ENCODE peak calls at places on chromosomes 3 and 15, in ten cellular contexts. R is left cardiac atrium; J is HTR-8/SVneo; X is HT-29; Z is aorta; W is AG09309; M is smooth muscle cell of the brain vasculature; F is activated naive CD4-positive, alpha-beta T cell treated with anti-CD3 and anti-CD28 coated beads, Interleukin-2, amount 50 U/mL, for 16 hours; H is naive thymus-derived CD4-positive, alpha-beta T cell; C is nucleus accumbens. B is an unnamed sample.

GRCh38 chr3:71885001-71885400 is 100.1 kb upstream of the PROK2 start:
- DNase-seq in M (no peak), Z (no peak), R (no peak), C (no peak), J (no peak), X (no peak), F (no peak), H (no peak), W (no peak), B (no peak)

GRCh38 chr15:29141908-29142747 is 127.5 kb downstream of the NSMCE3 start:
- DNase-seq in Z (no peak), J (no peak), W (no peak), M (no peak), H (no peak), X (no peak), C (no peak), F (no peak), R (no peak), B (peak; percentile 17)

GRCh38 chr3:58074997-58075396 is 66.8 kb downstream of the FLNB start:
- DNase-seq in Z (no peak), H (no peak), J (no peak), X (no peak), F (peak; percentile 41), R (no peak), C (no peak), W (no peak), M (no peak), B (no peak)

GRCh38 chr15:58115692-58116091 is 22.5 kb upstream of the AQP9 start:
- DNase-seq in Z (no peak), J (peak; percentile 9), R (no peak), W (no peak), C (no peak), F (no peak), M (no peak), H (no peak), X (peak; percentile 43), B (no peak)

GRCh38 chr3:43539321-43539720 is 82.5 kb downstream of the ANO10 start:
- DNase-seq in Z (no peak), R (no peak), F (no peak), X (no peak), C (no peak), J (no peak), W (no peak), M (no peak), H (no peak), B (no peak)

GRCh38 chr3:119356646-119357045 is 62.5 kb downstream of the ARHGAP31 start:
- DNase-seq in M (no peak), R (no peak), X (no peak), J (no peak), W (no peak), Z (no peak), F (no peak), C (no peak), H (no peak), B (no peak)

GRCh38 chr3:120140098-120140742 is 46.0 kb upstream of the GSK3B start:
- DNase-seq in W (no peak), Z (no peak), M (no peak), C (no peak), J (no peak), R (no peak), F (no peak), H (no peak), X (no peak), B (no peak)

GRCh38 chr15:91824256-91824655 is 29.3 kb upstream of the SLCO3A1 start:
- DNase-seq in M (no peak), W (no peak), Z (no peak), C (no peak), F (no peak), J (no peak), R (peak; percentile 41), H (no peak), X (no peak), B (no peak)

GRCh38 chr15:80580536-80581260 is 114.4 kb upstream of the ABHD17C start:
- DNase-seq in J (no peak), Z (no peak), W (no peak), R (no peak), M (no peak), C (no peak), X (no peak), F (no peak), H (no peak), B (no peak)

GRCh38 chr15:33154366-33155166 is 39.9 kb downstream of the FMN1 start:
- DNase-seq in J (peak; percentile 50), H (no peak), C (no peak), F (no peak), Z (no peak), X (peak; percentile 19), W (peak; percentile 71), R (peak; percentile 31), M (no peak), B (peak; percentile 30)

GRCh38 chr3:52681610-52682009 is 4.1 kb downstream of the PBRM1 start:
- DNase-seq in X (no peak), H (no peak), F (no peak), C (no peak), W (no peak), Z (no peak), M (no peak), J (no peak), R (no peak), B (no peak)

GRCh38 chr3:131608741-131609140 is 106.0 kb upstream of the MRPL3 start:
- DNase-seq in F (no peak), M (no peak), R (no peak), H (no peak), J (no peak), Z (no peak), W (no peak), C (no peak), X (no peak), B (no peak)

GRCh38 chr15:60821462-60822061 is 342.6 kb upstream of the ICE2 start:
- DNase-seq in J (no peak), C (no peak), F (no peak), X (no peak), H (no peak), R (no peak), W (no peak), M (no peak), Z (no peak), B (no peak)

B was measured in transverse colon.